ENCODE peak calls at places on chromosomes 13 and 19, in seven cellular contexts. One of them, this sample, is unnamed.

GRCh38 chr19:5262721-5263120 is 77.9 kb downstream of the PTPRS start:
- DNase-seq in vagina: no peak
- DNase-seq in fibroblast of lung: no peak
- DNase-seq in spleen: no peak
- DNase-seq in psoas muscle: no peak
- DNase-seq in ascending aorta: no peak
- DNase-seq in tibial nerve: no peak
- DNase-seq in this sample: no peak

GRCh38 chr19:13983213-13983889 is 22.8 kb downstream of the RFX1 start:
- DNase-seq in vagina: no peak
- DNase-seq in fibroblast of lung: no peak
- DNase-seq in spleen: peak; percentile 89
- DNase-seq in psoas muscle: no peak
- DNase-seq in ascending aorta: no peak
- DNase-seq in tibial nerve: no peak
- DNase-seq in this sample: peak; percentile 37

GRCh38 chr19:17048885-17049453 is 22.4 kb upstream of the CPAMD8 start:
- DNase-seq in vagina: no peak
- DNase-seq in fibroblast of lung: no peak
- DNase-seq in spleen: no peak
- DNase-seq in psoas muscle: no peak
- DNase-seq in ascending aorta: no peak
- DNase-seq in tibial nerve: no peak
- DNase-seq in this sample: no peak

GRCh38 chr13:57739791-57740190 is 108.2 kb downstream of the PCDH17 start:
- DNase-seq in vagina: no peak
- DNase-seq in fibroblast of lung: peak; percentile 8
- DNase-seq in spleen: no peak
- DNase-seq in psoas muscle: no peak
- DNase-seq in ascending aorta: no peak
- DNase-seq in tibial nerve: no peak
- DNase-seq in this sample: no peak

GRCh38 chr13:73109288-73109899 is 50.6 kb downstream of the KLF5 start:
- DNase-seq in vagina: no peak
- DNase-seq in fibroblast of lung: no peak
- DNase-seq in spleen: no peak
- DNase-seq in psoas muscle: no peak
- DNase-seq in ascending aorta: no peak
- DNase-seq in tibial nerve: no peak
- DNase-seq in this sample: no peak

GRCh38 chr13:30804474-30804873 is 69.1 kb downstream of the ALOX5AP start:
- DNase-seq in vagina: no peak
- DNase-seq in fibroblast of lung: no peak
- DNase-seq in spleen: no peak
- DNase-seq in psoas muscle: no peak
- DNase-seq in ascending aorta: no peak
- DNase-seq in tibial nerve: no peak
- DNase-seq in this sample: no peak

GRCh38 chr13:101728615-101729014 is 276.1 kb downstream of the ITGBL1 start:
- DNase-seq in vagina: no peak
- DNase-seq in fibroblast of lung: no peak
- DNase-seq in spleen: no peak
- DNase-seq in psoas muscle: no peak
- DNase-seq in ascending aorta: no peak
- DNase-seq in tibial nerve: no peak
- DNase-seq in this sample: no peak

GRCh38 chr19:7867092-7867844 is 6.9 kb downstream of the PRR36 start:
- DNase-seq in vagina: no peak
- DNase-seq in fibroblast of lung: no peak
- DNase-seq in spleen: no peak
- DNase-seq in psoas muscle: peak; percentile 26
- DNase-seq in ascending aorta: no peak
- DNase-seq in tibial nerve: no peak
- DNase-seq in this sample: no peak

GRCh38 chr13:99086869-99087129 is 108.9 kb upstream of the DOCK9 start:
- DNase-seq in vagina: no peak
- DNase-seq in fibroblast of lung: peak; percentile 30
- DNase-seq in spleen: no peak
- DNase-seq in psoas muscle: peak; percentile 68
- DNase-seq in ascending aorta: no peak
- DNase-seq in tibial nerve: peak; percentile 9
- DNase-seq in this sample: no peak

GRCh38 chr19:18422530-18423191 is 3.5 kb downstream of the SSBP4 start:
- DNase-seq in vagina: no peak
- DNase-seq in fibroblast of lung: no peak
- DNase-seq in spleen: peak; percentile 86
- DNase-seq in psoas muscle: no peak
- DNase-seq in ascending aorta: no peak
- DNase-seq in tibial nerve: no peak
- DNase-seq in this sample: no peak

GRCh38 chr19:18424890-18425514 is 5.8 kb downstream of the SSBP4 start:
- DNase-seq in vagina: no peak
- DNase-seq in fibroblast of lung: no peak
- DNase-seq in spleen: no peak
- DNase-seq in psoas muscle: no peak
- DNase-seq in ascending aorta: no peak
- DNase-seq in tibial nerve: no peak
- DNase-seq in this sample: no peak

GRCh38 chr19:18423258-18424020 is 4.2 kb downstream of the SSBP4 start:
- DNase-seq in vagina: no peak
- DNase-seq in fibroblast of lung: no peak
- DNase-seq in spleen: no peak
- DNase-seq in psoas muscle: no peak
- DNase-seq in ascending aorta: no peak
- DNase-seq in tibial nerve: no peak
- DNase-seq in this sample: no peak

GRCh38 chr19:18425515-18426415 is 6.6 kb downstream of the SSBP4 start:
- DNase-seq in vagina: no peak
- DNase-seq in fibroblast of lung: peak; percentile 70
- DNase-seq in spleen: no peak
- DNase-seq in psoas muscle: peak; percentile 89
- DNase-seq in ascending aorta: peak; percentile 90
- DNase-seq in tibial nerve: no peak
- DNase-seq in this sample: no peak

DNA sequence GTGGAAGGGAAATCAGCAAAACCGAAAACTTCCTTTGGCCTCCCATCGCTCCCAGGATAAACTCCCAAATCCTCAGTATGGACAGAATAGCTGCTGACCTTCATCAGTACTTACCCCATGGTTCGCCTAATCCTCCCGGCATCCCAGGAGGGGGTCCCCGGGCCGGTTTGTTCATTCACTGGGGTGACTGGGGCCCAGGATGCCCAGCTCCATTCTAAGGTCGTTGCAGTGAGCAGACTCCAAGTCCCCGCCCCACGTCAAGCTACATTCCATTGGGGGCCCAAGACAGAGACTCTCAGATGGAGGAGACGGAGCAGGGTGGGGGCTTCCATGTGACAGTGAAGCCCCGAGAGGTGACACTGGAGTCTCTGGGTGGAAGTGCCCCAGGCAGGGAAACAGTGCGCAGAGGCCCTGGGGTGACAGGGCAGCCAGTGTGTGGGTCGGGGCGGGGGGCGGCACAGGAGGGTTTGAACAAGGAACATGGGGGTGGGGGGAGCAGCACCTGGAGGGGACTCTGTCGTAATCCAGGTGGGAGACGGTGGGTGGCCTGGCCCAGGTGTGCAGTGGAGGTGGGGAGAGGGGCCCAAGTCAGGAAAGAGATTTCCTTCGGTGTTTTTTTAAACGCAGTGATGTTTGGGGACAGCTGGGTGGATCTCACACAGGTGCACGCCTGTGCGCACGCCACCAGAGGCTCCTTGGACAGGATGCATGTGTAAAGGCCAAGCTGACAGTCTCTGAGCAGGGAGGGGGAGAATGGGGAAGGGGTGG is 5.1 kb downstream of the SSBP4 start:
- DNase-seq in vagina: no peak
- DNase-seq in fibroblast of lung: no peak
- DNase-seq in spleen: no peak
- DNase-seq in psoas muscle: no peak
- DNase-seq in ascending aorta: no peak
- DNase-seq in tibial nerve: no peak
- DNase-seq in this sample: no peak
- H3K4me1 ChIP-seq in vagina: peaks cover 91% of the 10 kb centered on the region
- H3K4me1 ChIP-seq in fibroblast of lung: peaks cover 32% of the 10 kb centered on the region
- H3K4me1 ChIP-seq in spleen: peaks cover 96% of the 10 kb centered on the region
- H3K4me1 ChIP-seq in psoas muscle: peaks cover 59% of the 10 kb centered on the region
- H3K4me1 ChIP-seq in ascending aorta: peaks cover 34% of the 10 kb centered on the region
- H3K4me1 ChIP-seq in tibial nerve: no peaks in the 10 kb centered on the region
- H3K4me1 ChIP-seq in this sample: peaks cover 90% of the 10 kb centered on the region

DNA sequence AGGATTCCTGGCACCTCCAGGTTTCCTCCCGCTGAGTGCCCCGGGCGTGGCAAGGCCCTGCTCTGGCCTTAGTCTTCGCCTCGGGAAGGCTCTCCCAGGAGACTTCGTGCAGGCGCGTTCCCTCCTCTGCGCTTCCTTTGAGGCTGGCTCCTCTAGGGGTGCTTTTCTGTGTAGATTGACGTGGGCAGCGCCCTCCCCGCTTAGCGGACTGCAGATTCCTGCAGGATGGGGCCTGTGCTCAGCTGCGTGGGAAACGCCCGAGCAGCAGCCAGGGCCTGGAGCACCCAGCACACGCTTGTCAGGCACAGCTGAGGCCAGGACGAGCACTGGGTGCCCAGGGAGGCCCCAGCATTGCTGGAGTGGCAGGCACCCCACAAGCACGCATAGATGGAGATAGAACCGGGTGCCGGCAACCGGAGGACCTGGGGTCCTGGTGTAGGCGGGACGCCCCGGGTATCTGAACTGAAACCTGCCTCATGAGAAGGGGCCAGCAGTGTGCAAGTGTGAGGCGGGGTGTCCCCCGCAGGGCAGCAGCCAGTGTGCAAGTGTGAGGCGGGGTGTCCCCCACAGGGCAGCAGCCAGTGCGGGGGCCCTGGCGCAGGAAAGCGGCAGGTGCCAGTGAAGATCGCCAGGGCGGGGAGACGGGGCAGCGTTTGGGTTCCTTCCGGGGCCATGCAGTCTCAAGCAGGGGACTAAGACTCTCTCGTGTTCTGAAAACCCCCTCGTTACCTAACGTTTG is 3.4 kb downstream of the NDUFS7 start:
- DNase-seq in vagina: no peak
- DNase-seq in fibroblast of lung: no peak
- DNase-seq in spleen: no peak
- DNase-seq in psoas muscle: no peak
- DNase-seq in ascending aorta: no peak
- DNase-seq in tibial nerve: no peak
- DNase-seq in this sample: no peak
- H3K4me1 ChIP-seq in vagina: peaks cover 40% of the 10 kb centered on the region
- H3K4me1 ChIP-seq in fibroblast of lung: no peaks in the 10 kb centered on the region
- H3K4me1 ChIP-seq in spleen: peaks cover 56% of the 10 kb centered on the region
- H3K4me1 ChIP-seq in psoas muscle: peaks cover 40% of the 10 kb centered on the region
- H3K4me1 ChIP-seq in ascending aorta: peaks cover 10% of the 10 kb centered on the region
- H3K4me1 ChIP-seq in tibial nerve: no peaks in the 10 kb centered on the region
- H3K4me1 ChIP-seq in this sample: peaks cover 9% of the 10 kb centered on the region

GRCh38 chr13:110371550-110372465 is 64.7 kb downstream of the COL4A2 start:
- DNase-seq in vagina: no peak
- DNase-seq in fibroblast of lung: peak; percentile 65
- DNase-seq in spleen: no peak
- DNase-seq in psoas muscle: no peak
- DNase-seq in ascending aorta: no peak
- DNase-seq in tibial nerve: no peak
- DNase-seq in this sample: no peak
- H3K4me1 ChIP-seq in vagina: peaks cover 36% of the 10 kb centered on the region
- H3K4me1 ChIP-seq in fibroblast of lung: no peaks in the 10 kb centered on the region
- H3K4me1 ChIP-seq in spleen: peaks cover 18% of the 10 kb centered on the region
- H3K4me1 ChIP-seq in psoas muscle: peaks cover 10% of the 10 kb centered on the region
- H3K4me1 ChIP-seq in ascending aorta: peaks cover 66% of the 10 kb centered on the region
- H3K4me1 ChIP-seq in tibial nerve: no peaks in the 10 kb centered on the region
- H3K4me1 ChIP-seq in this sample: no peaks in the 10 kb centered on the region

DNA sequence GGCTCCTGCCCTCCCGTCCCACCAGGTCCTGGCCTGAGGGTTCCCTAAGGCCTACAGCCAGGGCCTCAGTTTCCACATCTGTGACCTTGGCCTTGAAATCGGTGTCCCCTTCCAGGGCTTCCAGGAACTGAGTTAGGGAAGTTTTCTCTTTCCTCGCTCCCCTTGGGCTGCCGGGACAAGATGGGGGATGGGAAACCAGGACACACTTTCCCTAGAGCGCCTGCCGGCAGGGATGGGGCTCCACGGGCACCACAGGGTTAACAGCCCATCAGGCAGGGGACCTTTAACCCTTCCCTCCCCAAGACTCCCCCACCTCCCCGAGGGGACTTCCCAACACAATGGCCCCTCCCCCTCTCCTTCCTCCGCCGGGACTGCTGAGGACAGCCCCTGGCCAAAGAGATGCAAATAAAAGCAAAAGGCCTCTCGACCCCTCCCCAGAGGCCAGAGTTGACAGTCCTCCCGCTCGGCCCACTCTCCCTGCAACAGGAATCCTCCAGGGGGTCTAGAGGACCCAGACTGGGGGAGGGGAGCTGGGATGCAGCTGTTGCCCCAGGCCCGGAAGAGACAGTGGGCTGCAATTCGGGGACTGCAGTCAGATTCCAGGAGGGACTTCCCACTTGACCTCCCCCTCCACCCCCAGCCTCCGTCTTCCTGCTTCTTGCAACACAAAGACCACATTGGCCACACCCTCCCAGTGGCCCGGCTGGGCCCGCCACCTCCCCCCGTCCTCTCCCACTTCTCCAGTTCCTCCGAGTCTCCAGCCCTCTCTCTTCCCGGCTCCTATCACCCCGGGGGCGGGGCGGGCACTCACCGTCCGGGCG is 3.4 kb downstream of the BBC3 start:
- DNase-seq in vagina: no peak
- DNase-seq in fibroblast of lung: peak; percentile 92
- DNase-seq in spleen: peak; percentile 92
- DNase-seq in psoas muscle: peak; percentile 94
- DNase-seq in ascending aorta: peak; percentile 96
- DNase-seq in tibial nerve: peak; percentile 85
- DNase-seq in this sample: peak; percentile 46
- H3K4me1 ChIP-seq in vagina: peaks cover 61% of the 10 kb centered on the region
- H3K4me1 ChIP-seq in fibroblast of lung: peaks cover 26% of the 10 kb centered on the region
- H3K4me1 ChIP-seq in spleen: peaks cover 72% of the 10 kb centered on the region
- H3K4me1 ChIP-seq in psoas muscle: peaks cover 15% of the 10 kb centered on the region
- H3K4me1 ChIP-seq in ascending aorta: peaks cover 30% of the 10 kb centered on the region
- H3K4me1 ChIP-seq in tibial nerve: no peaks in the 10 kb centered on the region
- H3K4me1 ChIP-seq in this sample: peaks cover 38% of the 10 kb centered on the region

GRCh38 chr13:46168341-46168740 is 13.6 kb downstream of the LCP1 start:
- DNase-seq in vagina: no peak
- DNase-seq in fibroblast of lung: no peak
- DNase-seq in spleen: peak; percentile 81
- DNase-seq in psoas muscle: no peak
- DNase-seq in ascending aorta: peak; percentile 69
- DNase-seq in tibial nerve: peak; percentile 45
- DNase-seq in this sample: peak; percentile 42
- H3K4me1 ChIP-seq in vagina: peaks cover 11% of the 10 kb centered on the region
- H3K4me1 ChIP-seq in fibroblast of lung: no peaks in the 10 kb centered on the region
- H3K4me1 ChIP-seq in spleen: peaks cover 100% of the 10 kb centered on the region
- H3K4me1 ChIP-seq in psoas muscle: peaks cover 3% of the 10 kb centered on the region
- H3K4me1 ChIP-seq in ascending aorta: no peaks in the 10 kb centered on the region
- H3K4me1 ChIP-seq in tibial nerve: no peaks in the 10 kb centered on the region
- H3K4me1 ChIP-seq in this sample: peaks cover 85% of the 10 kb centered on the region

GRCh38 chr19:45511074-45511473 is 3.8 kb downstream of the VASP start:
- DNase-seq in vagina: no peak
- DNase-seq in fibroblast of lung: no peak
- DNase-seq in spleen: no peak
- DNase-seq in psoas muscle: no peak
- DNase-seq in ascending aorta: no peak
- DNase-seq in tibial nerve: no peak
- DNase-seq in this sample: no peak
- H3K4me1 ChIP-seq in vagina: peaks cover 79% of the 10 kb centered on the region
- H3K4me1 ChIP-seq in fibroblast of lung: peaks cover 9% of the 10 kb centered on the region
- H3K4me1 ChIP-seq in spleen: peaks cover 80% of the 10 kb centered on the region
- H3K4me1 ChIP-seq in psoas muscle: peaks cover 15% of the 10 kb centered on the region
- H3K4me1 ChIP-seq in ascending aorta: peaks cover 22% of the 10 kb centered on the region
- H3K4me1 ChIP-seq in tibial nerve: no peaks in the 10 kb centered on the region
- H3K4me1 ChIP-seq in this sample: peaks cover 40% of the 10 kb centered on the region